ENCODE peak calls at places on chromosomes 13 and 19, in seven cellular contexts. N is AG10803, Y is HTR-8/SVneo, F is NT2/D1, Z is NCI-H1930, I is HEK293T, A is mucosa of gallbladder. L is an unnamed sample.

GRCh38 chr13:48142437-48142836 is 47.5 kb upstream of the MED4 start:
- DNase-seq in A (no peak), F (no peak), Z (no peak), I (no peak), Y (no peak), N (no peak), L (no peak)

GRCh38 chr13:99972190-99972731 is 694 bp upstream of the ZIC5 start:
- DNase-seq in Z (no peak), F (no peak), A (no peak), Y (no peak), I (no peak), N (no peak), L (no peak)

GRCh38 chr19:53696951-53697350 is 65.2 kb downstream of the DPRX start:
- DNase-seq in F (peak; percentile 22), Y (no peak), N (no peak), Z (no peak), I (no peak), A (no peak), L (no peak)

GRCh38 chr13:24923305-24923640 is 159.3 kb downstream of the RNF17 start:
- DNase-seq in Y (peak; percentile 9), N (peak; percentile 83), Z (no peak), I (peak; percentile 3), F (no peak), A (no peak), L (peak; percentile 32)

GRCh38 chr13:41289463-41289881 is 21.6 kb upstream of the NAA16 start:
- DNase-seq in N (peak; percentile 5), F (no peak), Z (no peak), I (no peak), A (no peak), Y (no peak), L (no peak)

GRCh38 chr19:55241935-55242464 is 13.4 kb upstream of the TMEM86B start:
- DNase-seq in N (no peak), I (no peak), F (no peak), Y (no peak), A (no peak), Z (no peak), L (no peak)

GRCh38 chr13:113405481-113406300 is 41.8 kb upstream of the GRTP1 start:
- DNase-seq in Z (peak; percentile 80), N (no peak), Y (no peak), I (no peak), F (no peak), A (no peak), L (no peak)

GRCh38 chr19:50873056-50873455 is at the start of gene KLK2:
- DNase-seq in A (no peak), F (no peak), N (no peak), I (no peak), Z (no peak), Y (no peak), L (no peak)

GRCh38 chr13:37059848-37060192 is 332 bp upstream of the SUPT20H start:
- DNase-seq in Y (no peak), A (no peak), I (no peak), Z (no peak), F (no peak), N (no peak), L (no peak)

GRCh38 chr13:30191491-30192100 is 115.8 kb downstream of the KATNAL1 start:
- DNase-seq in A (no peak), I (no peak), Y (peak; percentile 10), N (peak; percentile 45), Z (no peak), F (no peak), L (no peak)

GRCh38 chr19:16621165-16621800 is 6.7 kb downstream of the MED26 start:
- DNase-seq in Y (no peak), F (no peak), A (no peak), Z (no peak), N (no peak), I (no peak), L (no peak)

GRCh38 chr19:46821512-46822359 is 28.9 kb downstream of the AP2S1 start:
- DNase-seq in N (no peak), F (no peak), Z (no peak), Y (no peak), I (no peak), A (no peak), L (no peak)

GRCh38 chr13:105937451-105937850 is 598.0 kb downstream of the EFNB2 start:
- DNase-seq in Z (no peak), F (peak; percentile 8), N (peak; percentile 9), A (no peak), I (no peak), Y (peak; percentile 44), L (no peak)

GRCh38 chr19:47609885-47610545 is 1.1 kb downstream of the BICRA start:
- DNase-seq in I (no peak), Z (no peak), A (no peak), N (peak; percentile 48), Y (no peak), F (no peak), L (no peak)

GRCh38 chr19:3398114-3398899 is 31.9 kb downstream of the NFIC start:
- DNase-seq in N (peak; percentile 71), Y (no peak), I (no peak), F (no peak), A (peak; percentile 71), Z (no peak), L (no peak)

GRCh38 chr19:7869453-7869909 is 4.7 kb downstream of the PRR36 start:
- DNase-seq in A (peak; percentile 56), F (peak; percentile 51), N (no peak), Y (no peak), Z (no peak), I (peak; percentile 69), L (no peak)

GRCh38 chr13:28423010-28423409 is 71.9 kb downstream of the FLT1 start:
- DNase-seq in A (peak; percentile 39), Z (no peak), F (no peak), Y (no peak), N (no peak), I (no peak), L (no peak)

L was measured in NCI-H526 treated with DMSO at 0.1 percent for 48 hours.